ENCODE peak calls at places on chromosomes 11 and 22, in four cellular contexts. N is upper lobe of left lung, H is stomach, J is H54. I is an unnamed sample.

GRCh38 chr11:47533690-47534135 is 19.2 kb downstream of the CELF1 start:
- DNase-seq in N (no peak), H (no peak), J (no peak), I (no peak)

GRCh38 chr22:49629586-49630447 is 197.9 kb downstream of the BRD1 start:
- DNase-seq in N (no peak), H (no peak), J (no peak), I (no peak)

GRCh38 chr11:119713361-119714040 is 15.5 kb downstream of the NECTIN1 start:
- DNase-seq in N (no peak), H (no peak), J (no peak), I (no peak)

GRCh38 chr11:118924591-118925585 is 838 bp downstream of the BCL9L start:
- DNase-seq in N (peak; percentile 72), H (peak; percentile 59), J (no peak), I (peak; percentile 60)

GRCh38 chr11:47466701-47467250 is 17.8 kb upstream of the RAPSN start:
- DNase-seq in N (no peak), H (peak; percentile 60), J (peak; percentile 85), I (peak; percentile 78)

GRCh38 chr11:72569966-72570892 is 104.0 kb downstream of the PDE2A start:
- DNase-seq in N (peak; percentile 40), H (peak; percentile 2), J (no peak), I (no peak)

GRCh38 chr22:43281400-43281799 is 61.8 kb downstream of the SCUBE1 start:
- DNase-seq in N (no peak), H (no peak), J (no peak), I (no peak)

GRCh38 chr11:78034623-78035022 is 11.5 kb upstream of the KCTD14 start:
- DNase-seq in N (no peak), H (no peak), J (no peak), I (no peak)

GRCh38 chr11:126383301-126384052 is 28.0 kb downstream of the ST3GAL4 start:
- DNase-seq in N (no peak), H (no peak), J (no peak), I (no peak)

GRCh38 chr11:33384251-33384650 is 127.1 kb downstream of the HIPK3 start:
- DNase-seq in N (no peak), H (no peak), J (no peak), I (no peak)

GRCh38 chr11:121936781-121937447 is 179.1 kb downstream of the BLID start:
- DNase-seq in N (no peak), H (no peak), J (peak; percentile 5), I (no peak)

GRCh38 chr11:17890333-17890732 is 122.5 kb downstream of the SERGEF start:
- DNase-seq in N (no peak), H (no peak), J (no peak), I (no peak)

GRCh38 chr22:37242395-37242918 is 1.6 kb downstream of the RAC2 start:
- DNase-seq in N (peak; percentile 89), H (peak; percentile 74), J (no peak), I (no peak)

GRCh38 chr22:37241351-37242142 is 2.5 kb downstream of the RAC2 start:
- DNase-seq in N (peak; percentile 71), H (peak; percentile 45), J (no peak), I (no peak)

GRCh38 chr22:37239336-37240239 is 4.5 kb downstream of the RAC2 start:
- DNase-seq in N (no peak), H (no peak), J (no peak), I (peak; percentile 36)

GRCh38 chr22:37240941-37241320 is 3.1 kb downstream of the RAC2 start:
- DNase-seq in N (no peak), H (no peak), J (no peak), I (peak; percentile 15)

GRCh38 chr22:37240240-37240940 is 3.7 kb downstream of the RAC2 start:
- DNase-seq in N (no peak), H (no peak), J (no peak), I (peak; percentile 36)
- TF ChIP-seq POLR2A in N (no peak), H (no peak), J (no peak), I (no peak)

DNA sequence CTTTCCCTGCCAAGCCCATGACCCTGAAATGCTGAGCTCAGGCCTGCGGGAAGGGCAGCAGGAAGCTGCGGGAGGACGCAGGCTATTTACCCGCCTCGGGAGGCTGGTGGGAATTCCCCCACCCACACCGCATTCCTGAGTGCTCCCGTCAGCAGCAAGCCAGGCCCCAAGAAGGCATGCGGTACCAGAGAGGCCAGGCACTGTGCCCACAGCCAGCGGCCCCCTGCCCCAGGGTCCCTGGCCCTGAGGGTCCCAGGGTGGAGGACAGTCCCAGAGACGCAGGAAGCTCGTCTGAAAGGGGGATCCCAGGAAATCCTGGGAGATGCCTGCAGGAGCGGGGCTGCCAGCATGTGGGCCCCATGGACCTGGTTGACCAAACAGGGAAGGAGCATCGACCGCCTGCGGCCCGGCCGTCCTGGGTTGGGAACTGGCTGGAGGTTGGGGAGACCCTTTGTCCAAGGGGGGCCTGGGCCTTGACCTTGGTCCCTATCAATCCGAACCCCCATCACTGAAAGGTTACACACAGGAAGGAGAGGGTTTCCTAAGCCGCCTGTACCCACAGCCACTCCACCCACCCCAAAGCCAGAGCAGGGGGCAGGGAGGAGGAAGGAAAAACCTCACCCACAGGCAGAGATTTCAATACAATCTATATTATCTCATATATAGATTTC is 17.0 kb downstream of the MAFF start:
- DNase-seq in N (peak; percentile 90), H (peak; percentile 92), J (peak; percentile 75), I (peak; percentile 65)
- TF ChIP-seq POLR2A in N (no peak), H (no peak), J (no peak), I (no peak)

GRCh38 chr11:59562292-59562691 is 51.0 kb downstream of the OR4D9 start:
- DNase-seq in N (no peak), H (no peak), J (no peak), I (no peak)

GRCh38 chr11:59557940-59558643 is 46.8 kb downstream of the OR4D9 start:
- DNase-seq in N (no peak), H (no peak), J (no peak), I (no peak)

GRCh38 chr11:59559886-59560285 is 48.5 kb downstream of the OR4D9 start:
- DNase-seq in N (no peak), H (no peak), J (no peak), I (no peak)

GRCh38 chr11:59560290-59560701 is 49.0 kb downstream of the OR4D9 start:
- DNase-seq in N (peak; percentile 39), H (peak; percentile 65), J (no peak), I (no peak)

DNA sequence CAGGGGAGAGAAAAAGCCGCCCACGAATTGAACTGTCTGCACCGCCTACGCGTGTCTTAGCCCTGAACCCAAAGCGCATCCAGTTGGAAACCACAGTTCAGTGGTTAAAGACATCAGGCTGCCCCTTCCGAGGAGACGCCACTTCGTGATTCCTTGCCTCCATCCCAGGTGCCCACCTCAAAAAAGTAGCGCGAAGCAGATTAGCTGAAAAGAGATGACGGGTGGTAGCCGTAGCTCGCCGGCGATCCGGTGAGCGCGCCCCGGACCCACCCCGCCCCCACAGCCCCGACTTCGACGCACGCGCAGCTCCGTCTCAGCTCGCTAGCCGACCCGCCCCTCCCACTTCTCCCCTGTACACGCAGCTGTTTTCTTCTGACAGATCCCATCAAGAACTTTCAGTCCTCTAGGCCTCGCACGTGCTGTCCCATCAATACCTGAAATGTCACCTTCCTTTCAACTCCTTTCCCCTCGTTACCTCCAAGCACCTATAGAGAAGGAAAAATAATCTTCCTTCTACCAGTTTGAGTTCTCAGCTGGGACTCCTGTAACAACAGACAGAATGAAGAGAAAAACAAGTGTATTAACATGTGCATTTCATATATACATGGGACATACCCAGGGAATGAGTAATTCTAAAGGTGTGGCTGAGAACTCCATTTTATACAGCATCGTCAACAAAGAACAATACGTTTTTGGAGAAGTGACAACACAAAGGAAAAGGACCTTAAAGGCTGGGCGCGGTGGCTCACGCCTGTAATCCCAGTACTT is 49.5 kb downstream of the OR4D9 start:
- DNase-seq in N (peak; percentile 90), H (peak; percentile 86), J (no peak), I (peak; percentile 84)
- TF ChIP-seq POLR2A in N (peak; percentile 43), H (no peak), J (peak; percentile 52), I (no peak)

GRCh38 chr11:111285205-111286079 is 12.9 kb upstream of the POU2AF3 start:
- DNase-seq in N (no peak), H (no peak), J (no peak), I (no peak)
- TF ChIP-seq POLR2A in N (no peak), H (no peak), J (no peak), I (no peak)

GRCh38 chr22:30928401-30928800 is 40.2 kb downstream of the MORC2 start:
- DNase-seq in N (no peak), H (no peak), J (no peak), I (no peak)
- TF ChIP-seq POLR2A in N (no peak), H (no peak), J (no peak), I (no peak)

DNA sequence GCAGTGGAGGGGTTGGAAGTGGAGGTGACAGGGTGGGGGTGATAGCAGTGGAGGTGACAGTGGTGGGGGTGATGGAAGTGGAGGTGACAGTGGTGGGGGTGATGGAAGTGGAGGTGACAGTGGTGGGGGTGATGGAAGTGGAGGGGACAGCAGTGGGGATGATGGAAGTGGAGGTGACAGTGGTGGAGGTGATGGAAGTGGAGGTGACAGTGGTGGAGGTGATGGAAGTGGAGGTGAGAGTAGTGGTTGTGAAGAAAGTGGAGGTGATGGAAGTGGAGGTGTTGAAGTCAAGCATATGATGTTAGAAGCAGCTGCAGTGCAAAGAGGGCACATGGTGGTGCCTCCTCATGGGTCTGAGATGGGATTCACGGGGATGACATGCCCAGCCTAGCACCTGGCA is 141.5 kb downstream of the CACNA1I start:
- DNase-seq in N (no peak), H (no peak), J (no peak), I (no peak)
- TF ChIP-seq POLR2A in N (no peak), H (no peak), J (no peak), I (no peak)

DNA sequence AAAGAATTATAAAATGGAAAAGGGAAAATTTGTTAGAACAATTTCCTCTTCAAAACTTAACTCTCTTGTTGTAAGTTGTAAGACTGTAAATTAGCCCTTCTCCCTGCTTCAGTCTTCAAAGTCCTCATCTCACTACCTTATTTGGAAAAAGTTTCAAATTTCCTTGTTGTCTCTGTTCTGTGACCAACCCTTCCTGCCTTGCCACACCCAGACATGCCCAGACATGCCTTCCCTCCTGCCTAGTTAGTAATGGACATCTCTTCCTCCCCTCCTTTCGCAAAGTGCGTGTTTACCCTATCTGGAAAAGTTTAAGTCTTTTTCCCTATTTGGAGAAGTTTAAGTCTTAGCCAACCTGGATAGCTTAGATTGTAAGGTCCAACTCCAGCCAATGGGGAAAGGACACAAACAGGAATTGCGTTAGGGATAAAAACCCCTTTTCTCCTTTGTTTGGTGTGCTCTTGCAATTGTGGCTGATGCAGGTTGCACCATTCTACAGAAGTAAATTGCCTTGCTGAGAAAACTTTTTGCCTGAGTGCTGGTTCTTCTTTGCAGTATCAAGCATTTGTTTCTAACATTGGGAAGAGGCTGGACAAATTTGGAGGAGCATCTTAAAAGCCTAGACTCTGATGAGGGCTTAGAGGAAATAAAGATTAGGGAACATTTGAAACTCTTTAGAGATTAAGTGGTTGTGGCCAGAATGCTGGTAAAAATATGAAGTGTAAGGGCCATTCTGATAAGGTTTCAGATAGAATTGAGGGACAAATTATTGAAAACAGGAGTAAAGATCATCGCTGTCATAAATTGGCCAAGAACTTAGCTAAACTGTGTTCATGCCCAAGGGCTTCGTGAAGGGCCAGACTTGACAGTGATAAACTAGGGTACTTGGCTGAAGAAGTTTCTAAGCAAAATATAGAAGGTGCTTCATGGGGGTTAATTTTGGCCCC is 15.4 kb downstream of the OR52K2 start:
- DNase-seq in N (no peak), H (no peak), J (no peak), I (no peak)
- TF ChIP-seq POLR2A in N (no peak), H (no peak), J (no peak), I (no peak)